ENCODE peak calls at places on chromosome 6, in nine cellular contexts. E is PC-3, I is MM.1S, Q is fibroblast of lung, P is HCT116, R is mammary epithelial cell, Z is K562, H is endothelial cell of umbilical vein, V is GM23248. F is an unnamed sample.

GRCh38 chr6:45479834-45480696 is 102.3 kb upstream of the SUPT3H start:
- DNase-seq in P (no peak), V (peak), Z (no peak), H (peak), E (no peak), Q (peak), R (peak), I (no peak), F (peak)

GRCh38 chr6:109461733-109462526 is 6.4 kb upstream of the MICAL1 start:
- DNase-seq in V (peak), H (no peak), Z (no peak), I (no peak), P (no peak), Q (no peak), R (peak), E (peak), F (no peak)

GRCh38 chr6:5657684-5658429 is 348.9 kb downstream of the NRN1 start:
- DNase-seq in E (peak), Q (peak), H (no peak), P (no peak), Z (no peak), I (no peak), V (peak), R (no peak), F (no peak)

GRCh38 chr6:128803911-128804310 is 79.0 kb upstream of the LAMA2 start:
- DNase-seq in E (peak), Q (peak), Z (no peak), V (peak), H (peak), P (no peak), R (no peak), I (no peak), F (peak)

GRCh38 chr6:41546866-41547798 is 951 bp downstream of the FOXP4 start:
- DNase-seq in Q (peak), P (no peak), Z (peak), H (peak), R (peak), V (peak), E (peak), I (peak), F (peak)

GRCh38 chr6:19995575-19996257 is 158.5 kb downstream of the ID4 start:
- DNase-seq in R (no peak), Q (no peak), E (no peak), I (no peak), Z (peak), V (no peak), P (no peak), H (no peak), F (no peak)

GRCh38 chr6:34447915-34448314 is 18.0 kb upstream of the PACSIN1 start:
- DNase-seq in P (no peak), E (peak), I (peak), V (no peak), R (no peak), Q (no peak), H (no peak), Z (peak), F (no peak)

GRCh38 chr6:166825553-166826145 is 130.7 kb downstream of the RNASET2 start:
- DNase-seq in H (no peak), Z (no peak), I (no peak), Q (peak), E (peak), V (peak), R (no peak), P (no peak), F (no peak)

GRCh38 chr6:155011997-155012396 is 16.9 kb downstream of the TIAM2 start:
- DNase-seq in H (no peak), I (no peak), E (no peak), V (no peak), R (no peak), P (no peak), Z (no peak), Q (no peak), F (no peak)

GRCh38 chr6:82129814-82130213 is 117.7 kb downstream of the IBTK start:
- DNase-seq in I (no peak), V (no peak), H (no peak), P (no peak), E (no peak), Q (no peak), Z (no peak), R (no peak), F (no peak)

GRCh38 chr6:20771427-20771826 is 237.2 kb downstream of the CDKAL1 start:
- DNase-seq in R (no peak), Z (no peak), V (no peak), H (no peak), P (no peak), E (no peak), Q (no peak), I (no peak), F (peak)

GRCh38 chr6:81901589-81901988 is 149.1 kb upstream of the TENT5A start:
- DNase-seq in H (no peak), P (no peak), Z (no peak), E (no peak), R (no peak), V (peak), Q (no peak), I (no peak), F (no peak)

GRCh38 chr6:136404627-136405310 is 115.1 kb upstream of the BCLAF1 start:
- DNase-seq in I (no peak), Q (no peak), P (no peak), H (no peak), E (no peak), V (no peak), R (no peak), Z (no peak), F (no peak)

GRCh38 chr6:8108031-8108660 is 5.8 kb upstream of the EEF1E1 start:
- DNase-seq in R (peak), P (peak), Q (peak), H (peak), I (no peak), E (peak), V (peak), Z (peak), F (peak)

GRCh38 chr6:94511502-94512088 is 1065.7 kb upstream of the MANEA start:
- DNase-seq in E (no peak), Z (no peak), I (no peak), H (no peak), R (no peak), P (no peak), Q (no peak), V (no peak), F (no peak)

GRCh38 chr6:2921520-2922115 is 18.5 kb upstream of the SERPINB9 start:
- DNase-seq in R (no peak), H (no peak), Z (no peak), V (no peak), I (no peak), Q (no peak), E (no peak), P (no peak), F (no peak)

GRCh38 chr6:113909224-113909856 is 52.2 kb downstream of the MARCKS start:
- DNase-seq in P (peak), I (peak), H (peak), V (peak), Q (peak), Z (peak), E (peak), R (peak), F (peak)

GRCh38 chr6:161236091-161236633 is 37.7 kb downstream of the AGPAT4 start:
- DNase-seq in H (no peak), R (no peak), Q (no peak), Z (no peak), E (no peak), P (no peak), V (no peak), I (no peak), F (no peak)

DNA sequence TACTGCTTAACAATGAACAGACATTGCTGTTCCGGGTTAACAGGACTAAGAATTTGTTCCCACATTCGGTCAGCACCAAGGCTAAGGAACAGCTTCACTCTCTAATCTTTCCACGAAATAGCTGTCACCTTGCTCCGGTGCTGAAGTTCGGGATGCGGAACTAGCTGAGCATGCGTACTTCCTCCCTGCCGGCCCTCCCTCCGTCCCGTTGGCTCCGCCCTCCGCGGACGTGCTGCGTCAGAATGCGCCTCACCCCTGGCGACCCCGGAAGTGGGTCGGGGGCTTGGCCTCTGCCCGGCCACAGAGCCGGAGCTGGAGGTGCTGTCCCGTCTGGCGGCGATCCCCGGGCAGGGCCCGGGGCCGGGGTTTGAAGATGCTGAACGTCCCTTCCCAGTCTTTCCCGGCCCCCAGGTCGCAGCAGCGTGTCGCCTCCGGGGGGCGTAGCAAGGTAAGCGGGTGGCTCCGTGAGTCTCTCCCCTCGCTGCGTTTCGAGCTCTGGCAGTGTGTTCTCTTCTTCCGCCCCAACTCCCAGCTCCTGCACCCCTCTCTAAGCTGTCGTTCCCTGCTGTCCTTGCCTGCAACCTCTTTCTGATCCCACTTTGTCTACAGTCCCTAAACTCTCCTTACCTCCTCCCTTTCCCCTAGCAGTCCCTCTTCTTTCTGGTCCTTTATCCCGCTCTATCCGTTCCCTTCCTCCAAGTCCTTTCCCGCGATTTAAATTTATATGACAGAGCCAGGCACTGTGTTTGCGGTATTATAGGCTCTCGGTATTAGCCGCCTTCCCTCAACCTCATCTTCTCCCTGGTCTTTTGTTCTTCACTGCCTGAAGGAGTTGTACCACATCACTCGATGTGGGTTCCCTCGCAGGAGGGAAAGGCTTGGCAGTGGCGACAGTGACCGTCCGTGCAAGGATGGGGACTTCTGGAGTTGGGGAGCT is at the start of gene CYB5R4:
- DNase-seq in H (peak), I (peak), P (peak), Q (peak), Z (peak), R (peak), E (peak), V (peak), F (peak)
- TF ChIP-seq EZH2 in H (no peak), I (no peak), P (no peak), Q (no peak), Z (no peak), R (no peak), E (no peak), V (no peak), F (no peak)

GRCh38 chr6:39314273-39314790 is at the start of gene KCNK17:
- DNase-seq in Z (no peak), P (no peak), I (no peak), Q (no peak), V (no peak), H (no peak), R (no peak), E (no peak), F (no peak)
- TF ChIP-seq EZH2 in Z (no peak), P (no peak), I (no peak), Q (no peak), V (no peak), H (no peak), R (no peak), E (no peak), F (no peak)

DNA sequence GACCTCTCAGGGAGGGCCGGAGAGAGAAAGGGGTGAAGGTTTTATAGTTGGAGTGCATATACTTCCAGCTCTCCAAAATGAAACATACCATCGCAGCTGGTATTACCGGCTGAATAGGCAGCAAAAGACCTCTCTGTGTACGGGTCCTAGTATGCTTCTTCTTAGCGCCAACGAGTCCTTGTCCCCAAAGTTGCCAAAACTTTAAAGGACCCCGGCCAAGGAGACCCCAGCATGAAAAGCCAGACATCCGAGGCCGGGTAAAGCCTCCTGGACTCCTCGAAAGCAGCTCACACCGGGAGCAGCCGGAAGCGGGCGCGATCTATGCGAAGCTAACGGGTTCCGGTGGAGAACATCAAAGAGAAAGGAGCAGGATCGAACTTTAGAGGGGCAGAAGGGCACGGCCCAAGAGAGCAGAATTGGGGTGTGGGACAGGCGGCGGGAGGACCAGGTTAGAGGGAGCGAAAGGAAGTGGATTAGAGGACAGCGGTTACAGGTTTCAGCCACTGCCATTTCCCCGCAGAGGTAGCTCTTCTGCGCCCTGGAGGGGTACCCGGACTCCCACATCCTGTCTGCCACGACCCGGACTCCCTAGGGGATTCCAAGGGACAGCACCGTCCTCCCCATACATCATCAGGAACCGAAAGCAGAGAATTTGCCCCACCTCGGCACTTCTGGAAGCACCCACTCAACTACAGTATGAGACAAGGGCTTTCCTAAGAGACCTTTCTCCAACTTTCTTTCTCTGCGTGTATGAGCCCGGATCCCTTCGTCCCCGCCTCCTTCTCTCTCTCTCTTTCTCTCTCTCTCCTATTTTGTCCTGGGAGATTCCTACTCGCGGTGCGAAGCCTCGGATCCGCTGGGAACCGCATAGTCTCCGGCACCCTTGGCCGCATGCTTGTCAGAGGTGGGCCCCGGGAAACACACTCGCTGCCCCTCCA is 602 bp upstream of the VGLL2 start:
- DNase-seq in P (no peak), R (peak), V (peak), I (peak), Z (no peak), Q (peak), E (no peak), H (no peak), F (peak)
- TF ChIP-seq EZH2 in P (no peak), R (peak), V (peak), I (no peak), Z (no peak), Q (peak), E (no peak), H (peak), F (peak)

GRCh38 chr6:165663736-165664552 is 903 bp upstream of the PDE10A start:
- DNase-seq in V (peak), I (no peak), E (no peak), R (peak), Q (peak), Z (no peak), H (no peak), P (no peak), F (no peak)
- TF ChIP-seq EZH2 in V (peak), I (no peak), E (peak), R (peak), Q (no peak), Z (no peak), H (peak), P (no peak), F (peak)

GRCh38 chr6:14540859-14541540 is 423.4 kb downstream of the CD83 start:
- DNase-seq in R (no peak), I (no peak), Q (no peak), P (no peak), H (no peak), Z (no peak), V (peak), E (peak), F (no peak)
- TF ChIP-seq EZH2 in R (no peak), I (no peak), Q (no peak), P (no peak), H (no peak), Z (no peak), V (no peak), E (no peak), F (no peak)